ENCODE peak calls at places on chromosomes 12 and 14, in five cellular contexts. N, S, T, L and M are unnamed samples.

GRCh38 chr12:79250186-79250585 is 385.6 kb downstream of the SYT1 start:
- DNase-seq in S (no peak), T (no peak), N (no peak), L (no peak), M (no peak)

GRCh38 chr12:80472912-80473500 is 29.0 kb downstream of the PTPRQ start:
- DNase-seq in S (no peak), T (peak), N (no peak), L (no peak), M (no peak)

GRCh38 chr12:1634590-1635191 is 5.7 kb downstream of the WNT5B start:
- DNase-seq in T (peak), S (peak), L (peak), N (peak), M (peak)

GRCh38 chr14:106874365-106874764 is 1348.0 kb downstream of the TMEM121 start:
- DNase-seq in T (no peak), S (no peak), N (no peak), L (no peak), M (no peak)

GRCh38 chr14:21068521-21069387 is 1.4 kb upstream of the ARHGEF40 start:
- DNase-seq in N (peak), S (no peak), L (peak), T (peak), M (peak)

GRCh38 chr14:67738740-67739504 is 37.2 kb downstream of the RDH12 start:
- DNase-seq in T (peak), N (no peak), L (no peak), S (no peak), M (no peak)

GRCh38 chr14:31770271-31770670 is 209.1 kb downstream of the NUBPL start:
- DNase-seq in L (no peak), S (no peak), T (no peak), N (no peak), M (no peak)

GRCh38 chr12:53053223-53054111 is 3.6 kb downstream of the TNS2 start:
- DNase-seq in T (peak), N (peak), L (peak), S (peak), M (peak)

GRCh38 chr14:34218866-34219265 is 243.2 kb downstream of the SPTSSA start:
- DNase-seq in T (no peak), N (no peak), L (no peak), S (no peak), M (no peak)

GRCh38 chr12:75587340-75588106 is 76.1 kb upstream of the KRR1 start:
- DNase-seq in N (no peak), L (no peak), T (no peak), S (no peak), M (no peak)

GRCh38 chr12:10220398-10221077 is 7.9 kb downstream of the GABARAPL1 start:
- DNase-seq in T (no peak), S (no peak), N (no peak), L (no peak), M (no peak)

GRCh38 chr12:101877816-101878811 is 734 bp downstream of the DRAM1 start:
- DNase-seq in L (peak), T (peak), N (no peak), S (no peak), M (peak)

GRCh38 chr14:104277416-104278213 is 139.2 kb downstream of the KIF26A start:
- DNase-seq in L (no peak), T (no peak), N (no peak), S (peak), M (peak)

GRCh38 chr14:92143962-92144361 is 22.2 kb downstream of the CPSF2 start:
- DNase-seq in S (no peak), L (no peak), N (no peak), T (no peak), M (no peak)

GRCh38 chr14:99779751-99780150 is 13.5 kb upstream of the EML1 start:
- DNase-seq in N (no peak), S (no peak), L (no peak), T (peak), M (no peak)

GRCh38 chr12:82314406-82314892 is 43.7 kb downstream of the CCDC59 start:
- DNase-seq in L (no peak), T (peak), S (no peak), N (peak), M (peak)

GRCh38 chr14:93951798-93952540 is 24.4 kb downstream of the ASB2 start:
- DNase-seq in N (no peak), T (no peak), L (no peak), S (no peak), M (no peak)

GRCh38 chr12:105214670-105215375 is 21.2 kb downstream of the APPL2 start:
- DNase-seq in N (no peak), S (no peak), L (no peak), T (peak), M (no peak)

GRCh38 chr14:28656704-28657255 is 109.8 kb upstream of the FOXG1 start:
- DNase-seq in S (no peak), T (no peak), N (no peak), L (no peak), M (no peak)

GRCh38 chr14:75849496-75849895 is 132.3 kb downstream of the TGFB3 start:
- DNase-seq in T (no peak), L (no peak), S (no peak), N (no peak), M (no peak)

GRCh38 chr14:94110552-94111181 is at the start of gene IFI27:
- DNase-seq in L (no peak), T (no peak), S (no peak), N (no peak), M (no peak)

GRCh38 chr14:101927859-101928258 is 36.5 kb upstream of the DYNC1H1 start:
- DNase-seq in N (no peak), S (no peak), L (no peak), T (no peak), M (no peak)

GRCh38 chr12:5096241-5096880 is 52.7 kb downstream of the KCNA5 start:
- DNase-seq in L (no peak), T (no peak), N (no peak), S (no peak), M (no peak)

DNA sequence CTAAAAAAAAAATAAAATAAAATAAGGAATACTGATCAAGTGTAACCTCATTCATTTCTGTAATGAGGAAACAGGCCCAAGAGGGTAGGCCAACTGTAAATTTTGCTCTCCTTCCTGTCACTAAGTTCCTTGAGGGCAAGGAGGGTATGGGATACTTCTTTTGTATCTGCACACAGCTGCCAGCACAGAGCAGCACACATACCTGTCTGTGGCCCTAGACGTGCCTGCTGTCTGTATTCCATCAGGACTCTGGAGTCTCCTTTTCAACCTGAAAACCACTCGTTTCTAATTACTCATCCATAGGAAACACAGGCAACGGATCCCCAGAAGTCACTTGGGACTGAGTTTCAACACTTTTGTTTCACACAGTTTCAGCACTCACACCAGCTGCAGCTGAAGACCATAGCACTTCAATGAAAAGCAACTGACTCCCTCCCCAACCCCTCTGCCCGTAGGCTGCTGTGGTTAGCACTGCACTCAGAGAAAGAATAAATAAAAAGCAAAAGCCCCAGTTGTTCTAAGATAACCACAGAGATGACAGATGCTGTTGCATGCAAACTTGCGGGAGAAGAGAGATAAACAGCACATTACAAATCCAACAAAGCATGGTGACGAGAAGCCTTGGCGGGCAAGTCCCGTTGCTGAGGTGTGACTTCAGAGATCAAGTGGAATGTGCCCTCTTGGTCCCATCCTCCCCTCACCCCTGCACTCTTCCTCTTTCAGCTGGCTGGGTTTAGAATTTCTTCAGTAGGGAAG is 24.9 kb downstream of the CRACR2A start:
- DNase-seq in T (no peak), N (no peak), S (peak), L (no peak), M (no peak)
- TF ChIP-seq CTCF in T (no peak), N (no peak), S (no peak), L (no peak), M (no peak)

DNA sequence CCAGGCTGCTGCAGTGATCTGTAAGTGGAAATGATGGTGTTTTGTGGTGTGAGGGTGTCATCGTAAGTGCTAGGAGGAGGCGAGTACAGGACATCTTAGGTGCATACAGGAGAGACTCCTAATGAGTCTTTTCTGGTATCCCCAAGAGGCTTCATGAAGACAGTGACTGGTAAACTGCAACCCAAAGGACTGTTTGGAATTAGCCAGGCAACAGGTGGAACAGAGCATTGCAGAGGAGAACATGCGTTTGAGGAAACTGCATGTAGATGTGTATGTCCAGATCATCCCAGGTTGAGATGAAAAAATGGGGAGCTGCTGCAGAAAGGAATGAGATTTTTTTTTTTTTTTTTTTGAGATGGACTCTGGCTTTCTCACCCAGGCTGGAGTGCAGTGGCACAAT is 5.4 kb downstream of the ACAD10 start:
- DNase-seq in T (no peak), S (no peak), N (no peak), L (no peak), M (no peak)
- TF ChIP-seq CTCF in T (no peak), S (no peak), N (no peak), L (no peak), M (no peak)

GRCh38 chr14:103002578-103003350 is 54.6 kb downstream of the CDC42BPB start:
- DNase-seq in N (no peak), S (no peak), L (no peak), T (peak), M (no peak)
- TF ChIP-seq CTCF in N (no peak), S (no peak), L (no peak), T (no peak), M (no peak)

DNA sequence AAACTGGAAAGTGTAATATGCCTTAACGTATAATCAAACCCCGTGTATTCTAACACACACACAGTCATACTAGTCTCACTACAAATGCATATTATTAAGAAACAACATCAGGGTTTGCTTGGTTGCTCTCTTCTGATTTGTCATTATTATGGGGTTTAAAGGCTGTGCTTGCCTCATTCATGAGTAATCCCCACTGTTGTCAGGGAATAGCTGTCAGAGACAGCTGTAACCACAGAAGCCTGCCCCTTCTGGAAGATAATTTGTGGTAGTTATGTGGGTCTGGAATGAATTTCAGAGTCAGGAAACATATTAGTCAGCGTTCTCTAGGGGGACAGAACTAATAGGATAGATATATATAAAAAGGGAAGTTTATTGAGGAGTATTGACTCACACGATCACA is 456.9 kb upstream of the TMEM132C start:
- DNase-seq in S (no peak), T (no peak), N (no peak), L (no peak), M (no peak)
- TF ChIP-seq CTCF in S (no peak), T (no peak), N (no peak), L (no peak), M (no peak)